ENCODE peak calls at places on chromosome 15, in ten cellular contexts. A is natural killer cell treated with Interleukin-12 subunit alpha and Interleukin-12 subunit beta and Interleukin-15 and Interleukin-18, amount 100 ng/mL, for 72 hours; B is neuronal stem cell; Q is NCI-H2081; E is GM12865; N is heart left ventricle; I is K562; L is T-helper 9 cell; X is hypothalamus; W is head of caudate nucleus. T is an unnamed sample.

GRCh38 chr15:40771242-40771641 is 1.5 kb downstream of the C15orf62 start:
- DNase-seq in X (no peak), L (no peak), N (no peak), I (no peak), E (no peak), Q (no peak), A (peak; percentile 29), W (no peak), B (no peak), T (no peak)

GRCh38 chr15:31361764-31362120 is 35.1 kb downstream of the KLF13 start:
- DNase-seq in W (no peak), N (no peak), I (no peak), B (no peak), L (no peak), Q (peak; percentile 76), X (no peak), E (no peak), A (no peak), T (no peak)

GRCh38 chr15:63073497-63074172 is 31.1 kb downstream of the TPM1 start:
- DNase-seq in B (no peak), L (no peak), N (no peak), A (no peak), W (peak; percentile 33), X (no peak), E (no peak), Q (no peak), I (peak; percentile 36), T (no peak)

GRCh38 chr15:39748276-39748675 is 34.4 kb downstream of the FSIP1 start:
- DNase-seq in B (no peak), Q (no peak), I (no peak), N (no peak), A (no peak), L (no peak), E (no peak), X (no peak), W (no peak), T (no peak)

GRCh38 chr15:80157215-80157614 is 4.4 kb downstream of the FAH start:
- DNase-seq in X (no peak), Q (no peak), A (no peak), E (no peak), W (no peak), N (no peak), B (no peak), I (no peak), L (no peak), T (no peak)

GRCh38 chr15:65399997-65400396 is 22.2 kb upstream of the IGDCC3 start:
- DNase-seq in L (no peak), B (no peak), I (no peak), W (no peak), X (no peak), E (no peak), Q (no peak), A (no peak), N (no peak), T (no peak)

GRCh38 chr15:34011476-34011875 is 27.5 kb downstream of the AVEN start:
- DNase-seq in Q (no peak), B (no peak), A (no peak), E (no peak), X (no peak), L (no peak), I (no peak), N (no peak), W (no peak), T (no peak)

GRCh38 chr15:101148166-101148880 is 103.5 kb downstream of the CHSY1 start:
- DNase-seq in B (no peak), N (no peak), W (no peak), Q (no peak), X (no peak), I (no peak), A (peak; percentile 77), E (peak; percentile 70), L (no peak), T (no peak)

GRCh38 chr15:90665288-90666134 is 51.6 kb upstream of the BLM start:
- DNase-seq in I (peak; percentile 75), W (peak; percentile 46), Q (peak; percentile 49), L (no peak), B (no peak), E (peak; percentile 96), N (peak; percentile 84), A (peak; percentile 71), X (no peak), T (peak; percentile 19)

GRCh38 chr15:70859322-70859908 is 5.5 kb upstream of the LARP6 start:
- DNase-seq in E (no peak), Q (no peak), W (no peak), L (no peak), I (no peak), B (no peak), A (no peak), N (no peak), X (no peak), T (no peak)

GRCh38 chr15:69398541-69398940 is 15.6 kb upstream of the KIF23 start:
- DNase-seq in W (no peak), E (no peak), X (no peak), L (no peak), Q (no peak), A (no peak), B (no peak), I (no peak), N (no peak), T (no peak)

GRCh38 chr15:82971223-82971984 is 14.6 kb upstream of the RAMAC start:
- DNase-seq in N (no peak), A (no peak), B (no peak), Q (no peak), I (no peak), L (no peak), W (no peak), X (no peak), E (no peak), T (no peak)

GRCh38 chr15:59843609-59844008 is 154.5 kb upstream of the BNIP2 start:
- DNase-seq in N (no peak), Q (no peak), L (no peak), B (no peak), E (no peak), I (no peak), X (no peak), A (no peak), W (no peak), T (no peak)

GRCh38 chr15:45112592-45113379 is 1.2 kb downstream of the DUOX2 start:
- DNase-seq in A (no peak), E (no peak), I (no peak), L (no peak), X (no peak), Q (no peak), W (no peak), B (no peak), N (no peak), T (no peak)

GRCh38 chr15:71364117-71364584 is 248.9 kb downstream of the THSD4 start:
- DNase-seq in B (no peak), L (no peak), Q (no peak), N (no peak), W (no peak), I (no peak), E (no peak), A (no peak), X (no peak), T (no peak)

GRCh38 chr15:51332211-51333147 is 5.9 kb downstream of the CYP19A1 start:
- DNase-seq in E (no peak), Q (no peak), L (no peak), N (no peak), B (no peak), W (no peak), A (no peak), X (no peak), I (no peak), T (no peak)

GRCh38 chr15:100592898-100593297 is 9.1 kb downstream of the LINS1 start:
- DNase-seq in L (no peak), B (no peak), W (no peak), I (no peak), Q (no peak), A (no peak), E (no peak), X (no peak), N (no peak), T (no peak)

GRCh38 chr15:69718916-69719315 is 266.3 kb downstream of the RPLP1 start:
- DNase-seq in B (no peak), E (no peak), Q (no peak), X (no peak), L (no peak), N (no peak), I (no peak), A (no peak), W (no peak), T (no peak)

GRCh38 chr15:75790631-75791336 is 52.5 kb upstream of the UBE2Q2 start:
- DNase-seq in X (no peak), L (no peak), B (no peak), N (no peak), W (no peak), Q (no peak), I (no peak), A (no peak), E (no peak), T (no peak)

GRCh38 chr15:43168192-43169107 is 16.8 kb upstream of the CCNDBP1 start:
- DNase-seq in L (no peak), W (no peak), B (no peak), Q (no peak), E (no peak), X (no peak), N (no peak), I (no peak), A (no peak), T (no peak)

GRCh38 chr15:81835731-81836130 is 210.1 kb downstream of the MEX3B start:
- DNase-seq in B (no peak), W (no peak), A (no peak), L (no peak), N (no peak), E (no peak), I (no peak), X (no peak), Q (no peak), T (no peak)

GRCh38 chr15:67560320-67560719 is 17.8 kb downstream of the MAP2K5 start:
- DNase-seq in B (no peak), I (no peak), X (no peak), Q (no peak), L (no peak), A (no peak), W (no peak), N (no peak), E (no peak), T (no peak)

GRCh38 chr15:39304931-39305728 is 275.7 kb upstream of the THBS1 start:
- DNase-seq in X (no peak), W (no peak), E (no peak), L (no peak), N (no peak), Q (no peak), I (no peak), A (no peak), B (no peak), T (no peak)

GRCh38 chr15:34952481-34952880 is 17.1 kb downstream of the AQR start:
- DNase-seq in N (no peak), Q (no peak), X (no peak), W (no peak), B (no peak), L (no peak), I (no peak), A (no peak), E (no peak), T (no peak)

GRCh38 chr15:39472661-39473657 is 107.9 kb upstream of the THBS1 start:
- DNase-seq in L (no peak), B (no peak), I (no peak), W (no peak), Q (no peak), N (peak; percentile 72), X (no peak), E (no peak), A (no peak), T (no peak)

GRCh38 chr15:55873024-55873745 is 120.2 kb downstream of the NEDD4 start:
- DNase-seq in L (no peak), Q (no peak), B (no peak), E (no peak), X (no peak), A (no peak), W (no peak), N (no peak), I (no peak), T (no peak)

T was measured in CD8-positive, alpha-beta memory T cell.